ENCODE peak calls at places on chromosomes 4 and X, in nine cellular contexts. E is stomach, F is endodermal cell, C is gastrocnemius medialis, G is sigmoid colon, S is suprapubic skin, H is cardiac muscle cell, P is prostate gland, R is astrocyte. X is an unnamed sample.

GRCh38 chrX:110408949-110409588 is 50.4 kb downstream of the RTL9 start:
- DNase-seq in E (no peak), F (no peak), C (no peak), G (no peak), S (no peak), H (peak), P (no peak), R (no peak), X (no peak)

GRCh38 chr4:157655101-157655818 is 434.7 kb downstream of the GRIA2 start:
- DNase-seq in E (no peak), F (no peak), C (no peak), G (no peak), S (no peak), H (no peak), P (no peak), R (no peak), X (no peak)

GRCh38 chrX:149060921-149061320 is 444.2 kb downstream of the IDS start:
- DNase-seq in E (no peak), F (no peak), C (no peak), G (no peak), S (no peak), H (no peak), P (no peak), R (peak), X (no peak)

GRCh38 chr4:8051644-8052043 is 107.0 kb downstream of the ABLIM2 start:
- DNase-seq in E (no peak), F (peak), C (no peak), G (no peak), S (no peak), H (no peak), P (no peak), R (no peak), X (no peak)

GRCh38 chr4:15753786-15754185 is 24.3 kb upstream of the CD38 start:
- DNase-seq in E (no peak), F (no peak), C (peak), G (peak), S (no peak), H (no peak), P (no peak), R (peak), X (no peak)

GRCh38 chr4:106306561-106306960 is 9.4 kb downstream of the TBCK start:
- DNase-seq in E (no peak), F (no peak), C (no peak), G (no peak), S (no peak), H (no peak), P (no peak), R (no peak), X (no peak)

GRCh38 chr4:170190265-170190664 is 100.5 kb upstream of the AADAT start:
- DNase-seq in E (no peak), F (no peak), C (no peak), G (no peak), S (no peak), H (no peak), P (no peak), R (no peak), X (no peak)

GRCh38 chrX:71852182-71852581 is 58.5 kb upstream of the NHSL2 start:
- DNase-seq in E (no peak), F (no peak), C (no peak), G (no peak), S (no peak), H (no peak), P (no peak), R (no peak), X (no peak)

GRCh38 chr4:13108096-13108495 is 376.0 kb downstream of the RAB28 start:
- DNase-seq in E (no peak), F (no peak), C (no peak), G (no peak), S (no peak), H (no peak), P (no peak), R (no peak), X (no peak)

GRCh38 chr4:54217642-54218486 is 11.2 kb upstream of the PDGFRA start:
- DNase-seq in E (peak), F (peak), C (peak), G (peak), S (peak), H (peak), P (peak), R (peak), X (peak)

GRCh38 chr4:143196323-143196722 is 11.6 kb downstream of the USP38 start:
- DNase-seq in E (no peak), F (no peak), C (no peak), G (no peak), S (no peak), H (no peak), P (no peak), R (no peak), X (no peak)

GRCh38 chr4:78689224-78689623 is 86.9 kb upstream of the BMP2K start:
- DNase-seq in E (no peak), F (no peak), C (no peak), G (no peak), S (no peak), H (no peak), P (no peak), R (no peak), X (no peak)

GRCh38 chr4:33052241-33052640 is 2332.1 kb downstream of the PCDH7 start:
- DNase-seq in E (no peak), F (no peak), C (no peak), G (no peak), S (no peak), H (no peak), P (no peak), R (no peak), X (no peak)

GRCh38 chr4:158168606-158169005 is 4.2 kb downstream of the GASK1B start:
- DNase-seq in E (no peak), F (no peak), C (no peak), G (no peak), S (no peak), H (no peak), P (no peak), R (no peak), X (no peak)

GRCh38 chr4:186700746-186701145 is 22.9 kb downstream of the FAT1 start:
- DNase-seq in E (no peak), F (no peak), C (peak), G (peak), S (peak), H (no peak), P (no peak), R (peak), X (peak)

GRCh38 chr4:71229477-71230257 is 109.2 kb upstream of the SLC4A4 start:
- DNase-seq in E (peak), F (peak), C (no peak), G (no peak), S (no peak), H (peak), P (peak), R (peak), X (no peak)

GRCh38 chr4:31104033-31104432 is 383.9 kb downstream of the PCDH7 start:
- DNase-seq in E (no peak), F (no peak), C (no peak), G (no peak), S (no peak), H (no peak), P (no peak), R (peak), X (no peak)

GRCh38 chr4:4384837-4385236 is 2.1 kb upstream of the NSG1 start:
- DNase-seq in E (no peak), F (peak), C (no peak), G (no peak), S (no peak), H (peak), P (no peak), R (no peak), X (no peak)

GRCh38 chr4:53128959-53129358 is 236.9 kb downstream of the SCFD2 start:
- DNase-seq in E (no peak), F (no peak), C (no peak), G (no peak), S (no peak), H (no peak), P (no peak), R (no peak), X (no peak)

GRCh38 chr4:91113130-91113706 is 986.0 kb downstream of the CCSER1 start:
- DNase-seq in E (no peak), F (no peak), C (no peak), G (no peak), S (no peak), H (peak), P (no peak), R (peak), X (no peak)

GRCh38 chr4:58063761-58064160 is 953.6 kb upstream of the IGFBP7 start:
- DNase-seq in E (no peak), F (no peak), C (no peak), G (no peak), S (no peak), H (no peak), P (no peak), R (no peak), X (no peak)

GRCh38 chr4:91092398-91092955 is 965.3 kb downstream of the CCSER1 start:
- DNase-seq in E (no peak), F (no peak), C (no peak), G (no peak), S (no peak), H (no peak), P (peak), R (no peak), X (no peak)

GRCh38 chr4:22487333-22487732 is 28.5 kb downstream of the ADGRA3 start:
- DNase-seq in E (no peak), F (no peak), C (peak), G (no peak), S (no peak), H (no peak), P (no peak), R (no peak), X (no peak)

GRCh38 chrX:150567645-150568319 is 639 bp upstream of the MTM1 start:
- DNase-seq in E (no peak), F (no peak), C (no peak), G (no peak), S (no peak), H (no peak), P (no peak), R (no peak), X (no peak)

GRCh38 chrX:23786268-23786815 is 3.4 kb downstream of the SAT1 start:
- DNase-seq in E (no peak), F (no peak), C (no peak), G (no peak), S (no peak), H (no peak), P (no peak), R (no peak), X (no peak)

GRCh38 chr4:47075919-47076318 is 44.6 kb downstream of the GABRB1 start:
- DNase-seq in E (no peak), F (peak), C (no peak), G (no peak), S (no peak), H (no peak), P (no peak), R (no peak), X (no peak)

GRCh38 chr4:78058591-78059523 is 1.7 kb downstream of the FRAS1 start:
- DNase-seq in E (peak), F (peak), C (peak), G (peak), S (peak), H (peak), P (peak), R (peak), X (peak)

GRCh38 chr4:176359590-176359989 is 39.8 kb downstream of the SPCS3 start:
- DNase-seq in E (no peak), F (no peak), C (no peak), G (no peak), S (no peak), H (no peak), P (no peak), R (peak), X (no peak)

GRCh38 chr4:161336016-161336415 is 827.8 kb downstream of the FSTL5 start:
- DNase-seq in E (no peak), F (no peak), C (no peak), G (no peak), S (no peak), H (no peak), P (peak), R (peak), X (no peak)

GRCh38 chrX:24204331-24204730 is 54.8 kb downstream of the ZFX start:
- DNase-seq in E (no peak), F (no peak), C (no peak), G (no peak), S (no peak), H (no peak), P (no peak), R (peak), X (no peak)

GRCh38 chr4:107824367-107825071 is at the start of gene SGMS2:
- DNase-seq in E (peak), F (peak), C (peak), G (peak), S (peak), H (peak), P (peak), R (peak), X (peak)

GRCh38 chr4:130468340-130468739 is 1372.4 kb downstream of the C4orf33 start:
- DNase-seq in E (no peak), F (no peak), C (no peak), G (no peak), S (no peak), H (peak), P (no peak), R (no peak), X (no peak)

GRCh38 chrX:49610718-49611310 is 12.0 kb downstream of the GAGE1 start:
- DNase-seq in E (no peak), F (no peak), C (no peak), G (no peak), S (no peak), H (no peak), P (no peak), R (no peak), X (no peak)

GRCh38 chr4:141388483-141388882 is 167.8 kb downstream of the ZNF330 start:
- DNase-seq in E (no peak), F (no peak), C (no peak), G (no peak), S (no peak), H (no peak), P (no peak), R (peak), X (no peak)

DNA sequence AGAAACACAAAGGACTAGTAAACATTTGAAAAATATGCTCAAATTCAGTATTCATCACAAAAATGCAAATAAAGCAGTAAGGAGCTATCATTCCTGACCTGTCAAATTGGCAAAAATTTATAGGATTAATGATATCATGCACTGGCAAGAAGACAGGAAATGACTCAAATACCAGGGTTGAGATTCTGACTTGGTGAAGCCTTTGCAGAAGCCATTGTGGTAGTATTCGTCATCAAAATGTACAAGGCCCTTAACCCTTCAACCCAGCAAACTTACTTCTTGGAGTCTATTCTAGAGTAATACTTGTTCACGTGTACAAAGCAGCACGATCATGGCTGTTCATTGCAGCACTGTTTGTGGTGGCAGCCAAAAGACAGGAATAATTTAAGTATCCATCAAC is 132.4 kb downstream of the ENOX2 start:
- DNase-seq in E (no peak), F (no peak), C (no peak), G (no peak), S (no peak), H (no peak), P (no peak), R (peak), X (no peak)
- H3K27ac ChIP-seq in E (no peak), F (no peak), C (peak), G (no peak), S (no peak), H (peak), P (no peak), R (peak), X (no peak)

DNA sequence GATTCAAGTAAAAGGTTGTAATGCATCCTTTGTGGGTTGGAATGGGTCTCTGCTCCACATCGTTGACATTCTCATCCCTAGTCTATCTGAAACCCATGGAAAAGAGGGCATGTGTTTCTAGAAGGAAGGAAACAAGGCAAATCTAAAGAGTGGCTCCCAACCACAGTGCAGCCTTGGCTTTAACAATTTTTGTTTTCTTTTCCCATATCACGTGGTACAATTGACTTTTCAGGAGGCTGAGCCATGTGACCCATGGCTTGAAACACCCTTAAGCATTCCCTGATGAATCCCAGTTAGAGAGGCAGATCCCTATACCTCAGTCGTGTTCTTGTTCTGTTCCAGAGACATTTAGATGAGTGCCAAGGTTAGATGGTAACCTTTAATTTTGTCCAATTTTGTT is 12.8 kb downstream of the DCUN1D4 start:
- DNase-seq in E (no peak), F (no peak), C (no peak), G (no peak), S (no peak), H (no peak), P (no peak), R (no peak), X (no peak)
- H3K4me3 ChIP-seq in E (no peak), F (no peak), C (no peak), G (no peak), S (no peak), H (no peak), P (no peak), R (no peak), X (no peak)

GRCh38 chrX:17860811-17861495 is at the start of gene RAI2:
- DNase-seq in E (peak), F (peak), C (no peak), G (peak), S (peak), H (peak), P (peak), R (no peak), X (no peak)
- TF ChIP-seq CTCF in E (no peak), F (peak), C (no peak), G (no peak), S (no peak), H (no peak), P (no peak), R (no peak), X (no peak)

GRCh38 chr4:133146574-133147198 is 2.4 kb upstream of the PCDH10 start:
- DNase-seq in E (no peak), F (peak), C (no peak), G (peak), S (no peak), H (peak), P (no peak), R (peak), X (no peak)
- H3K27ac ChIP-seq in E (no peak), F (no peak), C (no peak), G (no peak), S (no peak), H (no peak), P (no peak), R (no peak), X (peak)

DNA sequence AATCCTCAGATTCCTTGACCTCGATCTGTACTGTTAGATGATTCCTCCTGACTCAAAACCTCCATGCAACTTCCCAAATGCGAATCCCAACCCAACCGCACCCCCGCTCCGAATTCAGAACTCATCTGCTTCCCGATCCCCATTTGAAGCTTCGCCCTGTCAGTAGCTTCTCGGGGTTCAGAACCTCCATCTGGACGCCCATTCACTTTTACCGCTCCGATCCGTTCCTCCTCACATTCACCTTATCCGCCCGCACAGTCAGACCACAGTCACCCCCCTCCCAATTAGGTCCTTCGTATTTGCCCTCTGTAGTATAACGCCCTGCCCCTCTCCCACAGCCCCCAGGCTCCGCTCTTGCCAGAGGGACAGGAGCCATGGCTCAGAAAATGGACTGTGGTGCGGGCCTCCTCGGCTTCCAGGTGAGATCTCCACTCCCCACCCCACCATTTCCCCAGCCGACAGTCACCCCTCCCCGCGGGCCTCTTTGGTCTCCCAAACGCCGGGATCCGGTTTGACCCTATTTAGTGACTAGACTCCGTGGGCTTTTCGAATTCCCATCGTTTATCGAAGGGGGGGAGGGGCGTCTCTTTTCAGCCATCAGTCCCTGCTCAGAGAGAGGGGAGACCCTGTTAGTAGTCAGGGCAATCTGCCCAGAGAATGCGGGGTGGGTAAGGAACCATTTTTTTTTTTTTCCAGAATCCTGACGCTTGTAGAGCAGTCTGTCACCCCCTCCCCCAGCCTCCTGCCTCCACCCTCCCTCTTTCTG is 691 bp downstream of the MAGED1 start:
- DNase-seq in E (no peak), F (peak), C (no peak), G (peak), S (no peak), H (peak), P (no peak), R (no peak), X (no peak)
- H3K4me3 ChIP-seq in E (peak), F (peak), C (peak), G (peak), S (peak), H (peak), P (peak), R (peak), X (peak)

GRCh38 chrX:48539345-48540014 is at the start of gene TBC1D25:
- DNase-seq in E (peak), F (peak), C (peak), G (peak), S (peak), H (peak), P (peak), R (peak), X (peak)
- TF ChIP-seq CTCF in E (peak), F (peak), C (peak), G (peak), S (peak), H (peak), P (peak), R (no peak), X (peak)

DNA sequence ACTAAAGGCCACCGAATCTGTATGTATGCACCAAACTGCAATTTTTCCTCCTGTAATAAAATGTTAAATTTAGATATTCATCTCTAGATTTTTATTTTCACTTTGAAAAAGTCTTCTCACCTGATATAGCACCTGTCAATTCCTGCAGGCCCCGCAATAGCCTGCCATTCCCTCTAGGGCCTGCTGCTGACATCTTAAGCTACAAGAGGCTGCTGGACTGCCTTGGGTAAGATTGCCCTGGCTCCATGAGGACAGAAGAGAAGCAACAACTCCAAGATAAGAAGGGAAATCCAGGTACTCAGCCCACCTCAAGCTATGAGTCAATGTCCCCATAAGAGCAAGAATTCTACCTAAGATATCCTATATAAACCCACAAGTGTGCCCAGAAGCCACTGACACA is 230.2 kb upstream of the AGTR2 start:
- DNase-seq in E (no peak), F (no peak), C (no peak), G (no peak), S (no peak), H (no peak), P (no peak), R (no peak), X (no peak)
- H3K27ac ChIP-seq in E (no peak), F (no peak), C (no peak), G (no peak), S (no peak), H (no peak), P (no peak), R (no peak), X (no peak)

DNA sequence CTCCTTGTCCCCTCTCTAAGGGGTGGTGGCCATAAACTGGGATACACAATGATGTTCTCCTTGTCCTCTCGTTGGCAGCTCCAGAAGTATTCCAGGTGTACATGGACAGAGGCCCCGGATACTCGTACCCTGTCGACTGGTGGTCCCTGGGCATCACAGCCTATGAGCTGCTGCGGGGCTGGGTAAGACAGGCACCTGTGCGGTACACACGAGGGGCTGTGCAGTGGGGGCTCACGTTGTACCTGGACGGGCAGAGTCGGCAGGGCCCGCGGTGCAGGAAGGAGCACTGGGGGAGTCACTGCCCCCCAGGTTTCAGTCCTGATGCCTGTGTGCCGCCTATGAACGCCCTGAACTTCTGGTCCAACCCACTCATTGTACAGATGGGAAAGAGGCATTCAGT is 261.8 kb downstream of the EVC2 start:
- DNase-seq in E (no peak), F (peak), C (no peak), G (no peak), S (no peak), H (no peak), P (no peak), R (no peak), X (no peak)
- H3K4me3 ChIP-seq in E (no peak), F (no peak), C (no peak), G (no peak), S (no peak), H (no peak), P (no peak), R (no peak), X (no peak)